ENCODE peak calls at places on chromosomes 3 and 15, in eight cellular contexts. M is COR-L47, Q is T-helper 1 cell, A is IMR-90, N is fibroblast of lung, G is T-helper 17 cell, V is MCF 10A, X is ACHN. K is an unnamed sample.

GRCh38 chr15:99502182-99502581 is 63.6 kb upstream of the MEF2A start:
- DNase-seq in M (no peak), Q (no peak), A (no peak), N (no peak), G (no peak), V (no peak), X (no peak), K (no peak)

GRCh38 chr3:177894021-177894690 is 642.1 kb upstream of the KCNMB2 start:
- DNase-seq in M (no peak), Q (no peak), A (no peak), N (peak), G (no peak), V (peak), X (no peak), K (no peak)

GRCh38 chr15:73930790-73931281 is 4.6 kb downstream of the LOXL1 start:
- DNase-seq in M (no peak), Q (no peak), A (peak), N (peak), G (no peak), V (no peak), X (no peak), K (no peak)

GRCh38 chr3:187741403-187742350 is 3.6 kb downstream of the BCL6 start:
- DNase-seq in M (no peak), Q (peak), A (peak), N (peak), G (peak), V (peak), X (peak), K (peak)

GRCh38 chr15:63052961-63053698 is 10.6 kb downstream of the TPM1 start:
- DNase-seq in M (no peak), Q (no peak), A (no peak), N (peak), G (no peak), V (peak), X (peak), K (no peak)

GRCh38 chr3:101816215-101817149 is 32.8 kb upstream of the NFKBIZ start:
- DNase-seq in M (no peak), Q (no peak), A (no peak), N (no peak), G (no peak), V (peak), X (no peak), K (no peak)

GRCh38 chr3:136135039-136135802 is 60.9 kb downstream of the MSL2 start:
- DNase-seq in M (no peak), Q (no peak), A (no peak), N (no peak), G (no peak), V (no peak), X (no peak), K (no peak)

GRCh38 chr3:10196389-10197052 is 31.8 kb downstream of the IRAK2 start:
- DNase-seq in M (no peak), Q (no peak), A (peak), N (peak), G (no peak), V (no peak), X (no peak), K (no peak)

GRCh38 chr15:87354661-87355410 is 901.7 kb downstream of the NTRK3 start:
- DNase-seq in M (no peak), Q (no peak), A (peak), N (peak), G (no peak), V (peak), X (peak), K (no peak)